ENCODE peak calls at places on chromosome 20, in eight cellular contexts. Q, L, N, A, W, Y, H and P are unnamed samples.

GRCh38 chr20:63108247-63108646 is 101.5 kb upstream of the BHLHE23 start:
- DNase-seq in L (no peak), Q (no peak), Y (no peak), W (no peak), N (no peak), A (no peak), H (no peak), P (no peak)

GRCh38 chr20:62483613-62484468 is 8.0 kb upstream of the GATA5 start:
- DNase-seq in W (no peak), H (no peak), Q (no peak), N (no peak), Y (no peak), A (no peak), L (no peak), P (no peak)

GRCh38 chr20:17857639-17858449 is 110.8 kb downstream of the SNX5 start:
- DNase-seq in A (no peak), H (no peak), Y (no peak), L (no peak), N (no peak), Q (no peak), W (peak), P (no peak)

GRCh38 chr20:57947421-57948176 is 237.8 kb upstream of the PMEPA1 start:
- DNase-seq in W (peak), Y (peak), L (no peak), H (peak), Q (peak), A (no peak), N (peak), P (no peak)

GRCh38 chr20:63658749-63659187 is 656 bp downstream of the RTEL1 start:
- DNase-seq in H (peak), L (no peak), A (peak), Q (peak), N (peak), Y (no peak), W (peak), P (no peak)

GRCh38 chr20:60899320-60899719 is 352.7 kb upstream of the CDH4 start:
- DNase-seq in Q (no peak), L (no peak), A (no peak), H (no peak), Y (no peak), W (no peak), N (no peak), P (no peak)

GRCh38 chr20:44392776-44393607 is 37.5 kb downstream of the HNF4A start:
- DNase-seq in Y (no peak), W (no peak), H (no peak), N (no peak), Q (no peak), A (no peak), L (no peak), P (no peak)

GRCh38 chr20:53773792-53774371 is 180.2 kb upstream of the ZNF217 start:
- DNase-seq in Y (no peak), W (peak), Q (peak), L (no peak), A (no peak), N (peak), H (peak), P (no peak)

GRCh38 chr20:41110930-41111577 is 26.3 kb upstream of the PLCG1 start:
- DNase-seq in H (no peak), Q (no peak), N (no peak), Y (no peak), L (no peak), W (no peak), A (no peak), P (no peak)

GRCh38 chr20:46455729-46456128 is 49.3 kb upstream of the ELMO2 start:
- DNase-seq in L (no peak), A (no peak), H (no peak), Q (no peak), Y (no peak), N (no peak), W (no peak), P (no peak)

GRCh38 chr20:32067234-32067821 is 15.3 kb downstream of the HCK start:
- DNase-seq in L (no peak), Y (no peak), H (peak), W (peak), A (no peak), N (peak), Q (peak), P (no peak)

GRCh38 chr20:914727-915498 is 1.2 kb downstream of the ANGPT4 start:
- DNase-seq in L (no peak), A (no peak), Q (no peak), Y (no peak), H (no peak), N (no peak), W (peak), P (no peak)

GRCh38 chr20:33154252-33154651 is 13.7 kb upstream of the BPIFA2 start:
- DNase-seq in Y (no peak), A (no peak), H (no peak), N (no peak), L (no peak), W (no peak), Q (no peak), P (no peak)

GRCh38 chr20:24738058-24738775 is 210.9 kb upstream of the CST7 start:
- DNase-seq in H (no peak), A (no peak), Q (no peak), L (no peak), N (no peak), Y (no peak), W (no peak), P (no peak)

GRCh38 chr20:63635431-63636141 is 8.7 kb upstream of the GMEB2 start:
- DNase-seq in L (no peak), W (no peak), H (no peak), Y (no peak), Q (no peak), N (no peak), A (peak), P (peak)

GRCh38 chr20:37309941-37310590 is 20.6 kb downstream of the MANBAL start:
- DNase-seq in Y (no peak), Q (no peak), H (no peak), L (no peak), A (no peak), W (no peak), N (no peak), P (no peak)

GRCh38 chr20:56779452-56780143 is 150.5 kb downstream of the TFAP2C start:
- DNase-seq in Y (no peak), A (no peak), Q (no peak), W (no peak), H (no peak), L (no peak), N (no peak), P (no peak)

GRCh38 chr20:44435630-44436335 is 39.9 kb upstream of the TTPAL start:
- DNase-seq in N (peak), Y (no peak), W (no peak), L (no peak), H (no peak), Q (no peak), A (no peak), P (no peak)

GRCh38 chr20:4512891-4513550 is 208.7 kb upstream of the PRND start:
- DNase-seq in L (no peak), W (peak), H (peak), N (peak), A (no peak), Y (peak), Q (peak), P (no peak)